ENCODE peak calls at places on chromosomes 11 and 22, in seven cellular contexts. K, D, B, S, U, Q and C are unnamed samples.

GRCh38 chr22:35804421-35804820 is 86.7 kb downstream of the APOL5 start:
- DNase-seq in Q (no peak), S (no peak), K (no peak), D (no peak), U (no peak), B (no peak), C (no peak)

GRCh38 chr11:19508166-19508565 is 204.5 kb upstream of the NAV2 start:
- DNase-seq in S (no peak), B (no peak), U (no peak), K (peak; percentile 45), D (no peak), Q (no peak), C (no peak)

GRCh38 chr22:37703906-37704305 is 7.1 kb downstream of the TRIOBP start:
- DNase-seq in B (no peak), U (no peak), S (peak; percentile 32), K (peak; percentile 22), D (no peak), Q (no peak), C (no peak)

GRCh38 chr11:13009921-13010736 is 1.0 kb downstream of the RASSF10 start:
- DNase-seq in S (peak; percentile 28), D (no peak), Q (peak; percentile 20), K (no peak), B (no peak), U (no peak), C (peak; percentile 76)

GRCh38 chr11:61667684-61668320 is 12.4 kb upstream of the DAGLA start:
- DNase-seq in S (no peak), K (no peak), D (no peak), Q (no peak), B (no peak), U (no peak), C (no peak)

GRCh38 chr11:76782526-76783293 is 446 bp upstream of the TSKU start:
- DNase-seq in Q (peak; percentile 91), U (peak; percentile 95), S (peak; percentile 98), B (no peak), D (no peak), K (peak; percentile 91), C (peak; percentile 91)

GRCh38 chr11:95119361-95120060 is 29.9 kb downstream of the ENDOD1 start:
- DNase-seq in S (no peak), K (no peak), U (no peak), D (no peak), Q (no peak), B (no peak), C (no peak)

GRCh38 chr11:19520681-19521080 is 192.0 kb upstream of the NAV2 start:
- DNase-seq in K (no peak), B (no peak), S (no peak), D (no peak), U (no peak), Q (no peak), C (no peak)

GRCh38 chr11:93577291-93577690 is 34.1 kb upstream of the SMCO4 start:
- DNase-seq in S (peak; percentile 78), B (no peak), K (peak; percentile 32), Q (no peak), D (no peak), U (no peak), C (no peak)

GRCh38 chr11:76794371-76795284 is 11.5 kb downstream of the TSKU start:
- DNase-seq in K (no peak), B (no peak), Q (no peak), D (no peak), S (no peak), U (peak; percentile 55), C (no peak)